ENCODE peak calls at places on chromosomes 16 and 17, in five cellular contexts. T is small intestine, E is tibial artery, R is AG04449, H is neural progenitor cell. U is an unnamed sample.

GRCh38 chr17:286571-286970 is 66.0 kb downstream of the RPH3AL start:
- DNase-seq in T (no peak), E (no peak), R (no peak), H (no peak), U (no peak)

GRCh38 chr16:73725147-73725546 is 571.5 kb upstream of the PSMD7 start:
- DNase-seq in T (no peak), E (no peak), R (no peak), H (no peak), U (no peak)

GRCh38 chr17:57984936-57985674 is 2.9 kb downstream of the VEZF1 start:
- DNase-seq in T (no peak), E (no peak), R (no peak), H (no peak), U (no peak)

GRCh38 chr17:31702040-31702439 is 157.0 kb downstream of the COPRS start:
- DNase-seq in T (no peak), E (no peak), R (no peak), H (no peak), U (no peak)

GRCh38 chr17:27975146-27976011 is 67.1 kb upstream of the NLK start:
- DNase-seq in T (no peak), E (no peak), R (no peak), H (no peak), U (peak; percentile 50)

GRCh38 chr16:117381-118365 is 20.8 kb downstream of the NPRL3 start:
- DNase-seq in T (peak; percentile 78), E (no peak), R (no peak), H (peak; percentile 80), U (peak; percentile 93)

GRCh38 chr16:84881702-84882521 is 62.1 kb downstream of the CRISPLD2 start:
- DNase-seq in T (no peak), E (no peak), R (peak; percentile 73), H (no peak), U (no peak)

GRCh38 chr16:12548270-12548983 is 255.3 kb downstream of the CPPED1 start:
- DNase-seq in T (no peak), E (no peak), R (no peak), H (no peak), U (no peak)

DNA sequence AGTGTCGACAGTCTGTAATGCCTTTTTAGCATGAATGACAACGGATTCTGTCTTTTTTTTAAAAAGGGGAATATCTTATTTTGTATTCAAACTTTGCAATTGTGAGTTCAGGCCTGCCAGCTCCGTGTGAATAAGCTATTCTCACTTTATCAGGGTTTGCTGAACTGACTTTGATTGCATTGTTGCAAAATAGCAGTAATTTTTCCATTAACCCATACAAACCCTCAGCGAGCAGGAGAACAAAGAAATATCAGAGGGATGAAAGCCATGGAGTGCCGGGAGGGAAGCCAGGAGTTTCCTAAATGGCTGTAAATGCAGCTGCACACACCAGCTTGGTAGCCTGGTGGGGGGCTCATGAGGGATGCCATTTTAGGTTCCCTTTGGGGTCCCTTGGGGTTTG is 220.5 kb upstream of the IRX3 start:
- DNase-seq in T (no peak), E (no peak), R (no peak), H (no peak), U (no peak)
- H3K4me3 ChIP-seq in T (no peak overlapping the region), E (no peak overlapping the region), R (no peak overlapping the region), H (no peak overlapping the region), U (no peak overlapping the region)

DNA sequence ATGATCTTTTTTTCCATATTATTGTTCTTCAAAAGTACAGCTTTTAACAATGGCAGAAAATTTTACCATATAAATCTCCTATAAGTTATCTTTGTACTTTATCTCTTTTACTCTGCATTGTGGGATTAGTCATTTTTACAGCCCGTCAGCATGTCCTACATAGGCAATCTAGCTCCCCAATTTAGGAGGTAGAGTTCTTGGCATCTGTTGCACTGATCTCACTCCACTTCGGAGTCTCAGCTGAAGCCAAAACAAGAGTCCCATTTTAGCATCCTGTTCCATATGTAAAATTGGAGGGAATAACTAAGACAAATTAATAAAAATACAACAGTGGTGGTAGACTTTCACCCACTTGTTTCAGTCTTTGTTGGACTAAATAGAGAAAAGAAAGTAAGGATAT is 31.1 kb upstream of the PRSS54 start:
- DNase-seq in T (no peak), E (no peak), R (no peak), H (no peak), U (no peak)
- H3K4me3 ChIP-seq in T (no peak overlapping the region), E (no peak overlapping the region), R (no peak overlapping the region), H (no peak overlapping the region), U (no peak overlapping the region)

DNA sequence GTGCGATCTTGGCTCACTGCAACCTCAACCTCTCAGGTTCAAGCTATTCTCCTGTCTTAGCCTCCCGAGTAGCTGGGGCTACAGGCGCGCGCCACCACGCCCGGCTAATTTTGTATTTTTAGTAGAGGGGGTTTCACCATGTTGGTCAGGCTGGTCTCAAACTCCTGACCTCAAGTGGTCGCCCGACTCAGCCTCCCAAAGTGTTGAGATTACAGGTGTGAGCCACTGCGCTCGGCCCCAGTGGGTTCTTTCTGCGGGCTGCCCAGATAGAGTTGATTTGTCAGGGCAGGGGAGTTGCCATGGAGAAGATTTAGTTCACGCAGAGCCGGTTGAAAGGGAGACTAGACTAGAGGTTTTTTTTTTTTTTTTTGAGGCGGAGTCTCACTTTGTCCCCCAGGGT is 1.7 kb downstream of the TBCD start:
- DNase-seq in T (no peak), E (no peak), R (no peak), H (no peak), U (no peak)
- H3K4me3 ChIP-seq in T (no peak overlapping the region), E (no peak overlapping the region), R (no peak overlapping the region), H (peak overlapping the region; percentile 98), U (peak overlapping the region; percentile 91)

DNA sequence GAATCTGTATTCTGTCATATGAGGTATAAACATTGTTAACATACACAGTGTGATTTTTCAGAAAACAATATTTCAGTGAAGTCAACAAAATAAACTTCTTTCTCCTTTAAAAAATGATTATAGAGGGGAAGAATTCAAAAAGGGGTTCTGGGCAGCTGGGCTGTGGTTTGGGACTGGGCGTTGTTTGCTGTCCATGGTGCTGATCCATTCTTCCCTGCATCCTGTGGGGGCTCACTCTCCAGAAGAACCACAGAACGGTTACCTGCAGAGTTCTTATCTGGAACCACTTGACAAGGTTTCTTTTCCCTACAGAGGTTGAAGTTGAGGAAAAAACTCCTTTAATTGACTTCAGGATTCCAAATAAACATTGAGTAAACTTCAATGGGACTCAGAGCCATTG is 1091.0 kb downstream of the CDH8 start:
- DNase-seq in T (no peak), E (no peak), R (no peak), H (peak; percentile 79), U (peak; percentile 90)
- H3K4me3 ChIP-seq in T (no peak overlapping the region), E (no peak overlapping the region), R (no peak overlapping the region), H (no peak overlapping the region), U (no peak overlapping the region)

GRCh38 chr17:4313482-4314114 is 49.8 kb upstream of the ANKFY1 start:
- DNase-seq in T (no peak), E (no peak), R (no peak), H (no peak), U (no peak)

GRCh38 chr17:4307179-4307930 is 43.6 kb upstream of the ANKFY1 start:
- DNase-seq in T (no peak), E (no peak), R (no peak), H (no peak), U (peak; percentile 64)

GRCh38 chr17:4314179-4314578 is 50.4 kb upstream of the ANKFY1 start:
- DNase-seq in T (no peak), E (no peak), R (no peak), H (no peak), U (no peak)

GRCh38 chr17:4314618-4315017 is 50.8 kb upstream of the ANKFY1 start:
- DNase-seq in T (no peak), E (no peak), R (no peak), H (no peak), U (no peak)

DNA sequence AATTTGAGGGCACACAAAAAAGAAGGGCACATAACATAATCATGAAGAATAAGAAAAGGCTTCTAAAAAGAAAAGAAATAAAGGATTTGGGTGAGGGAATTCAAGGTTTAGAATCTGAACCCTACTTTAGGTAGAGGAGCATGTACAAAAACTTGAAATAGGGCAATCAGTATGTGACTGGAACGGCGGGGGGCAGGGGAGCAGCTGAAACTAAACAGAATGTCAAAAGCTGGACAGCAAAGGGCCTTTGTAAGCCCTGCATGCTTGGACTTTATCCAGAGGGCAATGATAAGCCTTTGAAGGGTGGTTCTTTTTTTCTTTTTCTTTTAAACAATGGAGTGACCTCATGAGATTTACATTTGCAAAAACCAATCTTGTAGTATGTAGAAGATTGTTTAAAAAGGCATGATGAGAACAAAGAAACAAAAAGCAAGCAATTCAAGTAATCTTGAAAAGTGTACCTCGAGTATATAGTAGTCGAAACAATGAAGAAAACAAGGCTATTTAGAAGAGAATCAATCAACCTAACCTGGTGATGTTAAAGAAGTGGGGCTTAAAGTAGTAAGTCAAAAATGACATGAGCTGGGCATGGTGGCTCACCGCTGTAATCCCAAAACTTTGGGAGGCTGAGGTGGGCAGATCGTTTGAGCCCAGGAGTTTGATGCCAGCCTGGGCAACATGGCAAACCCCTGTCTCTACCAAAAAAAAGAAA is 46.7 kb upstream of the ANKFY1 start:
- DNase-seq in T (peak; percentile 36), E (no peak), R (no peak), H (no peak), U (no peak)
- H3K4me3 ChIP-seq in T (no peak overlapping the region), E (no peak overlapping the region), R (no peak overlapping the region), H (no peak overlapping the region), U (no peak overlapping the region)

DNA sequence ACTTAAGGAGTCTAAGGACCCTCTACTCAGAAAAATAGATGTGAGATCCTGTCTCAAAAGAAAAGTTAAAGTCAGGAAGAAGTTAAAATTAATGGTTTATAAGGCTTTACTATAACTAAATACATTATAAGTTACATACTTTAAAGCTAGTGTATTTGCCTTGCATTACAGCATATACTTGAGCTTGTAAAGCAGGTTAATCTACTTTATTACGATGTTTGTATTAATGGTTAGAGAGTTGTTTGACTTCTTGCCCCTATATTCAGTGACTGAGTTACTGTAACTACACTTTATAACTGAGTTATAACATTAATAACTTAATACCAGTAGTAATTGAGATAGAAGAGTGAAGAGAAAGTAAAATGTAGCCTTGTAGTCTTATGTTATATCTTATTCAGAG is 22.8 kb downstream of the CLTC start:
- DNase-seq in T (peak; percentile 46), E (no peak), R (no peak), H (no peak), U (no peak)
- H3K4me3 ChIP-seq in T (no peak overlapping the region), E (no peak overlapping the region), R (no peak overlapping the region), H (no peak overlapping the region), U (peak overlapping the region; percentile 7)

GRCh38 chr17:39665642-39666221 is 583 bp downstream of the TCAP start:
- DNase-seq in T (no peak), E (peak; percentile 70), R (no peak), H (peak; percentile 60), U (peak; percentile 85)

GRCh38 chr17:39663340-39663687 is 1.8 kb upstream of the TCAP start:
- DNase-seq in T (no peak), E (no peak), R (no peak), H (no peak), U (no peak)

GRCh38 chr17:39663688-39664580 is 1.2 kb upstream of the TCAP start:
- DNase-seq in T (peak; percentile 81), E (peak; percentile 70), R (no peak), H (peak; percentile 56), U (peak; percentile 95)

GRCh38 chr17:39666231-39666600 is 1.1 kb downstream of the TCAP start:
- DNase-seq in T (no peak), E (no peak), R (no peak), H (no peak), U (no peak)

GRCh38 chr17:39664581-39665561 is at the start of gene TCAP:
- DNase-seq in T (no peak), E (no peak), R (no peak), H (no peak), U (no peak)
- H3K4me3 ChIP-seq in T (no peak within 1 kb of the TSS), E (no peak within 1 kb of the TSS), R (no peak within 1 kb of the TSS), H (no peak within 1 kb of the TSS), U (no peak within 1 kb of the TSS)

U was measured in endodermal cell.